ENCODE peak calls at places on chromosomes 7 and 10, in nine cellular contexts. F, L, B, P, V, Q, O, N and K are unnamed samples.

GRCh38 chr10:119896061-119896655 is 3.6 kb downstream of the SEC23IP start:
- DNase-seq in Q (no peak), N (peak), F (peak), L (no peak), B (no peak), O (no peak), P (no peak), V (peak), K (no peak)

GRCh38 chr10:1020966-1021365 is 4.7 kb downstream of the IDI2 start:
- DNase-seq in N (no peak), L (no peak), B (no peak), V (no peak), F (no peak), P (no peak), O (no peak), Q (no peak), K (no peak)

GRCh38 chr7:14836571-14837189 is 65.9 kb downstream of the DGKB start:
- DNase-seq in P (no peak), Q (no peak), N (peak), L (peak), B (no peak), F (peak), V (no peak), O (peak), K (no peak)

GRCh38 chr7:131620673-131621609 is 64.5 kb upstream of the PODXL start:
- DNase-seq in Q (no peak), P (no peak), F (no peak), V (no peak), B (no peak), O (no peak), N (no peak), L (no peak), K (no peak)

GRCh38 chr10:5708356-5708755 is 23.7 kb downstream of the TASOR2 start:
- DNase-seq in O (no peak), F (no peak), Q (no peak), V (no peak), L (no peak), B (no peak), N (no peak), P (no peak), K (no peak)

GRCh38 chr10:75919913-75920312 is 488.5 kb downstream of the LRMDA start:
- DNase-seq in N (no peak), O (peak), V (no peak), Q (no peak), F (no peak), P (no peak), L (no peak), B (no peak), K (no peak)

GRCh38 chr10:133405844-133406527 is 12.0 kb downstream of the MTG1 start:
- DNase-seq in L (no peak), V (no peak), Q (no peak), B (no peak), O (no peak), F (no peak), N (no peak), P (no peak), K (no peak)

GRCh38 chr7:139995034-139995915 is 67.5 kb downstream of the PARP12 start:
- DNase-seq in F (peak), O (peak), B (no peak), N (peak), Q (no peak), L (peak), P (no peak), V (no peak), K (no peak)

GRCh38 chr7:9013940-9014339 is 580.5 kb downstream of the NXPH1 start:
- DNase-seq in V (no peak), Q (no peak), B (no peak), P (no peak), O (no peak), L (no peak), N (no peak), F (no peak), K (no peak)

GRCh38 chr7:157474685-157475084 is 137.9 kb downstream of the DNAJB6 start:
- DNase-seq in O (no peak), V (peak), N (no peak), P (no peak), F (no peak), Q (no peak), B (no peak), L (no peak), K (no peak)

GRCh38 chr7:47488969-47489342 is 93.0 kb downstream of the TNS3 start:
- DNase-seq in V (no peak), B (no peak), Q (no peak), L (no peak), F (no peak), N (no peak), P (no peak), O (peak), K (no peak)

GRCh38 chr7:106462365-106462859 is 177.6 kb upstream of the NAMPT start:
- DNase-seq in Q (no peak), O (no peak), L (no peak), V (no peak), F (no peak), N (peak), P (no peak), B (no peak), K (no peak)

GRCh38 chr7:45652630-45653029 is 78.5 kb downstream of the ADCY1 start:
- DNase-seq in B (no peak), N (no peak), L (no peak), O (no peak), Q (no peak), F (no peak), P (no peak), V (no peak), K (no peak)

GRCh38 chr10:24255907-24256306 is 47.0 kb downstream of the KIAA1217 start:
- DNase-seq in F (no peak), P (no peak), L (peak), B (no peak), N (no peak), Q (no peak), O (peak), V (no peak), K (no peak)

GRCh38 chr10:119670717-119671116 is 19.5 kb downstream of the BAG3 start:
- DNase-seq in B (no peak), P (no peak), F (no peak), O (no peak), Q (no peak), N (no peak), V (no peak), L (no peak), K (no peak)

GRCh38 chr7:132703742-132704141 is 127.5 kb upstream of the PLXNA4 start:
- DNase-seq in P (no peak), V (no peak), F (no peak), L (no peak), B (no peak), N (no peak), O (no peak), Q (no peak), K (no peak)

GRCh38 chr7:128084896-128085608 is 53.8 kb upstream of the LRRC4 start:
- DNase-seq in N (no peak), O (peak), B (no peak), L (peak), P (no peak), F (no peak), V (no peak), Q (no peak), K (no peak)

GRCh38 chr7:2049111-2049781 is 183.5 kb downstream of the MAD1L1 start:
- DNase-seq in V (no peak), N (no peak), O (no peak), F (no peak), Q (no peak), B (no peak), P (no peak), L (no peak), K (no peak)

GRCh38 chr10:87605656-87606308 is 53.9 kb upstream of the PAPSS2 start:
- DNase-seq in V (no peak), F (no peak), L (no peak), Q (no peak), N (no peak), B (no peak), O (no peak), P (no peak), K (no peak)

DNA sequence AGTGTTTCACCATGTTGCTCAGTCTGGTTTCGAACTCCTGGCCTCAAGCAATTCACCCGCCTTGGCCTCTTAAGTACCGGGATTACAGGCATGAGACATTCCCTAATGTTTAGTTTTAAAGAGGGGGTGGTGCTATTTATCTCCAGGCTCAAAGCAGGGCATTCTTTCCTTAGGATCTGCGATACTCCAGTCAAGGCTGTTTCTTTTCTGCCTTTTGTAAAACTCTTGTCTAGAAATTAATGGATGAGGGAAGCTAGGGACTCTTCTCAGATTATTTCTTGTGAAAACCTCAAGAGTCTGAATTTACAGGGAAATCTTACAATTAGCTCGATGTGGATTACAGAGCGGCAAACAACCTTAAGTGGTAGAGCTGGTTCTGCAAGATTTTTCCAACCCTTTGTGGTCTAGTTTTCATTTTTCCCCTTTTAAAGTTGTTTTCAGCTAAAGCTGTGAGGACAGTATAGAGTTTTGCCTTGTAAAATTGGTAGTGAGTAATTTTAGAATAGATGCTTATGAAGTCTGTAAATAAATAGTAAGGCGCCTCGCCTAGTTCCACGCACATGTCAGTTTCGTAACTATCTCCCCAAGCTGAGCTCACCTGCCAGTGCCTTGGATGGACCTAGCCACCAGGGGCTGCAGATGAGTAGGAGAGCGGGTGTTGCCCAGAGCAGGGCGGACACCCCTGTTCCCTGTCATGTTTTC is 53.1 kb downstream of the CUX1 start:
- DNase-seq in P (no peak), V (peak), O (no peak), Q (no peak), B (no peak), F (no peak), N (no peak), L (no peak), K (no peak)
- TF ChIP-seq CTCF in P (no peak), V (peak), O (no peak), Q (no peak), B (no peak), F (no peak), N (peak), L (peak), K (no peak)

GRCh38 chr10:102114861-102115618 is 5.1 kb downstream of the LDB1 start:
- DNase-seq in P (peak), F (peak), V (peak), N (no peak), L (peak), O (peak), B (peak), Q (peak), K (peak)

GRCh38 chr10:102113261-102113955 is 6.8 kb downstream of the LDB1 start:
- DNase-seq in P (no peak), N (no peak), V (no peak), O (no peak), Q (no peak), F (no peak), B (no peak), L (no peak), K (no peak)

GRCh38 chr10:102111276-102111675 is 8.9 kb downstream of the LDB1 start:
- DNase-seq in B (no peak), Q (no peak), F (no peak), N (no peak), V (no peak), L (no peak), P (no peak), O (no peak), K (no peak)

GRCh38 chr10:102113956-102114857 is 6.0 kb downstream of the LDB1 start:
- DNase-seq in P (peak), B (no peak), L (peak), F (peak), N (no peak), Q (peak), O (no peak), V (peak), K (no peak)

GRCh38 chr10:102112210-102112817 is 7.9 kb downstream of the LDB1 start:
- DNase-seq in F (no peak), B (no peak), P (no peak), Q (no peak), V (no peak), L (no peak), O (no peak), N (no peak), K (no peak)
- TF ChIP-seq CTCF in F (no peak), B (no peak), P (no peak), Q (no peak), V (no peak), L (no peak), O (no peak), N (peak), K (no peak)

GRCh38 chr10:90658791-90659190 is 199.0 kb downstream of the HTR7 start:
- DNase-seq in L (no peak), N (no peak), B (no peak), F (no peak), Q (no peak), V (no peak), O (no peak), P (no peak), K (no peak)
- TF ChIP-seq CTCF in L (no peak), N (peak), B (no peak), F (no peak), Q (no peak), V (no peak), O (peak), P (no peak), K (no peak)

GRCh38 chr10:98262571-98262970 is 5.4 kb downstream of the LOXL4 start:
- DNase-seq in L (peak), B (no peak), P (peak), Q (no peak), V (no peak), F (peak), O (peak), N (no peak), K (no peak)
- TF ChIP-seq CTCF in L (peak), B (peak), P (no peak), Q (peak), V (no peak), F (peak), O (peak), N (peak), K (no peak)

DNA sequence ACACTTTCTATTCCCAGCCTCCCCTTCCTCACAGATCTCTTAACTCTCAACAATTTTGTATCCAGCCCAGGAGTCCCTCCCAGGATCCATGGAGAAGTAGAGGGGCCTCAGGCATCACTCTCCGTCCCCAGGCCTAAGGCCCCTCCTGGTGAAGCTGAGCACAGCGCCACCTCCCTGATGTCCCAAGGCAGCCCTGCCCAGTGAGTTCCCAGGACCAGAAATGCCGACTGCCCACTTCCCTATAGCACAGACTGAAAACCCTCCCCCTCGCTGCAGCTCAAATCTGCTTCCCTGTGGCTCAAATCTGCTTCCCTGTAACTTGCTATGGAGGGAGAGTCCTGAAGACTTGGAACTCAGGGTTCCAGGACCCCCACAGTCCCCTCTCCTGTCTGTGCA is 35.6 kb downstream of the YKT6 start:
- DNase-seq in P (no peak), Q (no peak), F (no peak), O (no peak), B (no peak), V (no peak), N (no peak), L (no peak), K (no peak)
- TF ChIP-seq CTCF in P (no peak), Q (no peak), F (no peak), O (no peak), B (no peak), V (no peak), N (no peak), L (no peak), K (no peak)

DNA sequence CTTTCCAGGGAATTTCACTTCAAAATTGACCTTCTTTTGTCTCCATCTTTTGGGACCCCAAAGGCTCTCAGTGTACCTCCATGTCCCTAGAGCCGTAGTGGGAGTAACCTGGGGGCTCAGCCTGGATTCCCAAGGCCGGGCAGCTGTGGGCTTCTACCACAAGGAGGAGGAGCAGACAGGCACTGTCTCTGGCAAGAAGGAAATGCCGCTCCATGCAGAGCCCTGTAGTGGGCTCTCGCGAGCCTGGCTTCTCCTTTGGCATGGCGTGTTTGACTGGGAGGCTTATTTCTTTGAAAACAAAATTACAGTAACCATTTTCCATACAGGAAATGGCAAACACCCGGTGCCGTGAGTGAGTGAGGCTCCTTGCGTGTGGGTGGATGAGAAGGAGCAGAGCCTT is 76.8 kb upstream of the FAM180A start:
- DNase-seq in P (no peak), V (no peak), B (no peak), O (no peak), Q (no peak), F (no peak), N (no peak), L (no peak), K (no peak)
- TF ChIP-seq CTCF in P (no peak), V (no peak), B (no peak), O (no peak), Q (no peak), F (no peak), N (no peak), L (no peak), K (no peak)

GRCh38 chr10:112456533-112456932 is 9.5 kb downstream of the VTI1A start:
- DNase-seq in N (no peak), Q (no peak), V (no peak), L (no peak), B (no peak), F (no peak), P (no peak), O (no peak), K (no peak)
- TF ChIP-seq CTCF in N (no peak), Q (no peak), V (no peak), L (no peak), B (no peak), F (no peak), P (no peak), O (no peak), K (no peak)